ENCODE peak calls at places on chromosome 20, in seven cellular contexts. One of them, this sample, is unnamed.

GRCh38 chr20:1287306-1287705 is 21.2 kb downstream of the SNPH start:
- DNase-seq in adrenal gland: no peak
- DNase-seq in mammary epithelial cell: no peak
- DNase-seq in pancreas: no peak
- DNase-seq in cardiac muscle cell: no peak
- DNase-seq in stomach: no peak
- DNase-seq in WERI-Rb-1: no peak
- DNase-seq in this sample: no peak

GRCh38 chr20:22692119-22692475 is 107.7 kb upstream of the FOXA2 start:
- DNase-seq in pancreas: no peak
- DNase-seq in WERI-Rb-1: no peak
- DNase-seq in adrenal gland: no peak
- DNase-seq in mammary epithelial cell: no peak
- DNase-seq in cardiac muscle cell: no peak
- DNase-seq in stomach: no peak
- DNase-seq in this sample: no peak

GRCh38 chr20:64152906-64153305 is 11.3 kb upstream of the MYT1 start:
- DNase-seq in cardiac muscle cell: no peak
- DNase-seq in pancreas: no peak
- DNase-seq in mammary epithelial cell: no peak
- DNase-seq in WERI-Rb-1: no peak
- DNase-seq in adrenal gland: no peak
- DNase-seq in stomach: no peak
- DNase-seq in this sample: no peak

GRCh38 chr20:8094415-8094818 is 37.6 kb upstream of the PLCB1 start:
- DNase-seq in adrenal gland: peak; percentile 88
- DNase-seq in pancreas: no peak
- DNase-seq in stomach: peak; percentile 80
- DNase-seq in mammary epithelial cell: no peak
- DNase-seq in cardiac muscle cell: no peak
- DNase-seq in WERI-Rb-1: no peak
- DNase-seq in this sample: no peak

GRCh38 chr20:47727170-47727880 is 58.0 kb downstream of the SULF2 start:
- DNase-seq in WERI-Rb-1: no peak
- DNase-seq in mammary epithelial cell: no peak
- DNase-seq in adrenal gland: peak; percentile 67
- DNase-seq in stomach: peak; percentile 40
- DNase-seq in pancreas: no peak
- DNase-seq in cardiac muscle cell: no peak
- DNase-seq in this sample: peak; percentile 73

GRCh38 chr20:38748863-38749153 is 548 bp downstream of the ACTR5 start:
- DNase-seq in stomach: no peak
- DNase-seq in cardiac muscle cell: no peak
- DNase-seq in WERI-Rb-1: peak; percentile 58
- DNase-seq in pancreas: no peak
- DNase-seq in adrenal gland: peak; percentile 61
- DNase-seq in mammary epithelial cell: no peak
- DNase-seq in this sample: no peak

GRCh38 chr20:1469306-1469905 is 2.8 kb upstream of the NSFL1C start:
- DNase-seq in mammary epithelial cell: no peak
- DNase-seq in pancreas: no peak
- DNase-seq in stomach: no peak
- DNase-seq in WERI-Rb-1: no peak
- DNase-seq in adrenal gland: peak; percentile 45
- DNase-seq in cardiac muscle cell: no peak
- DNase-seq in this sample: no peak

GRCh38 chr20:11054266-11055025 is 380.6 kb upstream of the JAG1 start:
- DNase-seq in stomach: no peak
- DNase-seq in WERI-Rb-1: no peak
- DNase-seq in adrenal gland: no peak
- DNase-seq in cardiac muscle cell: no peak
- DNase-seq in pancreas: no peak
- DNase-seq in mammary epithelial cell: no peak
- DNase-seq in this sample: no peak

GRCh38 chr20:38290829-38291581 is 13.0 kb upstream of the BPI start:
- DNase-seq in mammary epithelial cell: no peak
- DNase-seq in WERI-Rb-1: peak; percentile 68
- DNase-seq in stomach: no peak
- DNase-seq in adrenal gland: no peak
- DNase-seq in pancreas: no peak
- DNase-seq in cardiac muscle cell: no peak
- DNase-seq in this sample: no peak

GRCh38 chr20:6595704-6596103 is 171.8 kb upstream of the BMP2 start:
- DNase-seq in WERI-Rb-1: no peak
- DNase-seq in mammary epithelial cell: no peak
- DNase-seq in adrenal gland: peak; percentile 53
- DNase-seq in stomach: no peak
- DNase-seq in cardiac muscle cell: peak; percentile 35
- DNase-seq in pancreas: no peak
- DNase-seq in this sample: no peak

GRCh38 chr20:46308258-46309157 is at the start of gene CDH22:
- DNase-seq in WERI-Rb-1: peak; percentile 88
- DNase-seq in mammary epithelial cell: no peak
- DNase-seq in cardiac muscle cell: peak; percentile 70
- DNase-seq in pancreas: peak; percentile 78
- DNase-seq in stomach: peak; percentile 45
- DNase-seq in adrenal gland: peak; percentile 76
- DNase-seq in this sample: no peak

GRCh38 chr20:47675190-47676142 is 109.8 kb downstream of the SULF2 start:
- DNase-seq in adrenal gland: no peak
- DNase-seq in pancreas: peak; percentile 40
- DNase-seq in cardiac muscle cell: no peak
- DNase-seq in stomach: no peak
- DNase-seq in mammary epithelial cell: no peak
- DNase-seq in WERI-Rb-1: no peak
- DNase-seq in this sample: no peak

DNA sequence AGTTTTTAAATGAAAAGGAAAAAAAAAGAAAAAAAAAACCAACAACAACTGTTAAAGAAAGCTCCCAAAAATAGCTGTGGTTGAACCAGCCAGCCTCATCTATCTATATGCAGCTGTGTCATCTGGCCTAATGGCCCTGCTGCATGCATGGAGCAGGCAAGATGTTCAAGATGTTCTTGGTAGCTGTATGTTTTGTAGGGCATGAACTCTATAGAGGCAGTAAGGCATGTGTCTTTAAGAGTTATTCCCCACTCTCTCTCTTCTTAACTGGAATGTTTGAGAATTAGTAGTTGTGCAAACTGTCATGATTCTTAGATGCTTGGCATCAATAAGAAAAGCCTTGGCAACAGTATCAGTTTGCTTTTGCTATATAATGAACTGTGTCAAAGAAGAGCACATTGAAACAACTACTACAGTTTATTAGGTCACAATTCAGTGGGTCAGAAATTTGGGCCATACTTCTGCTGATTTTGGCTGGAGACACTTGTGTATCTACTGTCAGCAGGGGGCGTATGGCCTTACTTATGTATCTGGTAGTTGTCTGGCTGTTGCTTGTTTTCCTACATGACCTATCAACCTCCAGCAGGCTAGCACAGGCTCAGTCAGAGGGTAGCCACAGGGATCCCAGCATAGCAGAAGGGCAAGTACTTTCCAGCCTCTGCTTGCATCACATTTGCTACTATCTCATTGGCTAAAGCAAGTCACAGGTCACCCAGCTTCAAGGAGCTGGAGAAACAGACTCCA is 56.1 kb upstream of the LAMP5 start:
- DNase-seq in WERI-Rb-1: peak; percentile 15
- DNase-seq in pancreas: no peak
- DNase-seq in adrenal gland: peak; percentile 54
- DNase-seq in stomach: peak; percentile 27
- DNase-seq in cardiac muscle cell: peak; percentile 15
- DNase-seq in mammary epithelial cell: peak; percentile 58
- DNase-seq in this sample: no peak
- TF ChIP-seq CTCF in WERI-Rb-1: peak; percentile 42
- TF ChIP-seq CTCF in pancreas: no peak
- TF ChIP-seq CTCF in adrenal gland: peak; percentile 23
- TF ChIP-seq CTCF in stomach: no peak
- TF ChIP-seq CTCF in cardiac muscle cell: peak; percentile 20
- TF ChIP-seq CTCF in mammary epithelial cell: peak; percentile 54
- TF ChIP-seq CTCF in this sample: no peak

GRCh38 chr20:49484180-49485140 is 2.0 kb upstream of the KCNB1 start:
- DNase-seq in pancreas: peak; percentile 93
- DNase-seq in stomach: peak; percentile 80
- DNase-seq in mammary epithelial cell: peak; percentile 73
- DNase-seq in WERI-Rb-1: peak; percentile 91
- DNase-seq in adrenal gland: peak; percentile 91
- DNase-seq in cardiac muscle cell: peak; percentile 90
- DNase-seq in this sample: peak; percentile 42
- TF ChIP-seq CTCF in pancreas: peak; percentile 56
- TF ChIP-seq CTCF in stomach: no peak
- TF ChIP-seq CTCF in mammary epithelial cell: peak; percentile 48
- TF ChIP-seq CTCF in WERI-Rb-1: peak; percentile 90
- TF ChIP-seq CTCF in adrenal gland: peak; percentile 59
- TF ChIP-seq CTCF in cardiac muscle cell: peak; percentile 71
- TF ChIP-seq CTCF in this sample: no peak

GRCh38 chr20:33166533-33167113 is 1.3 kb upstream of the BPIFA2 start:
- DNase-seq in cardiac muscle cell: no peak
- DNase-seq in WERI-Rb-1: no peak
- DNase-seq in stomach: no peak
- DNase-seq in pancreas: no peak
- DNase-seq in mammary epithelial cell: no peak
- DNase-seq in adrenal gland: no peak
- DNase-seq in this sample: no peak

GRCh38 chr20:33167859-33168258 is at the start of gene BPIFA2:
- DNase-seq in pancreas: no peak
- DNase-seq in cardiac muscle cell: no peak
- DNase-seq in stomach: no peak
- DNase-seq in WERI-Rb-1: no peak
- DNase-seq in mammary epithelial cell: no peak
- DNase-seq in adrenal gland: no peak
- DNase-seq in this sample: no peak

GRCh38 chr20:33172781-33173180 is 4.8 kb downstream of the BPIFA2 start:
- DNase-seq in mammary epithelial cell: no peak
- DNase-seq in adrenal gland: peak; percentile 73
- DNase-seq in cardiac muscle cell: no peak
- DNase-seq in stomach: no peak
- DNase-seq in WERI-Rb-1: no peak
- DNase-seq in pancreas: no peak
- DNase-seq in this sample: no peak

GRCh38 chr20:33165416-33166055 is 2.4 kb upstream of the BPIFA2 start:
- DNase-seq in WERI-Rb-1: peak; percentile 67
- DNase-seq in stomach: no peak
- DNase-seq in adrenal gland: no peak
- DNase-seq in cardiac muscle cell: no peak
- DNase-seq in mammary epithelial cell: no peak
- DNase-seq in pancreas: no peak
- DNase-seq in this sample: no peak

DNA sequence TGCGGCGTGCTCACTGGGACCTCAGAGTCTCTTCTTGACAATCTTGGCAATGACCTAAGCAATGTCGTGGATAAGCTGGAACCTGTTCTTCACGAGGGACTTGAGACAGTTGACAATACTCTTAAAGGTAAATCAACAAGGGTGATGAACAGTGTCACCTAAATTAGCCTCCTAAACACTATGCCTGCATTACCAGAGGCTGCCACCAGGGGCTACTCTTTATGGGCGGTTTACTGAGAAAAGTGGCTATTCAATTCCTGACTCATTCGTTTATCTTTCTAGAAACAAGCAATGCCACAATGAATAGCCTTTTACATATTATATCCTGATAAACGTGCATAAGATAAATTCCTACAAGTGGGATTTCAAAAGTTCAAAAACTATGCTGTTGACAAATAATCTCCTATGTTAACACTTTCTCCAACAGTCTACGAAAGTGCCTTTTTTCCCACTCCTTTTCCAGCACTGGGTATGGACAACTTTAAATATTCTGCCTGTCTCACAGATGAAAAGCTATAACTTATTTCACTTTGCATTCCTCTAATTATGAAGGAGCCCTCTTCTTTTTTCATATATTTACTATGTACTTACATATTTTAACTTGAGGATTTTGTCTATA is 1.3 kb downstream of the BPIFA2 start:
- DNase-seq in adrenal gland: no peak
- DNase-seq in cardiac muscle cell: no peak
- DNase-seq in mammary epithelial cell: no peak
- DNase-seq in WERI-Rb-1: no peak
- DNase-seq in stomach: no peak
- DNase-seq in pancreas: no peak
- DNase-seq in this sample: no peak
- TF ChIP-seq CTCF in adrenal gland: peak; percentile 16
- TF ChIP-seq CTCF in cardiac muscle cell: peak; percentile 33
- TF ChIP-seq CTCF in mammary epithelial cell: peak; percentile 50
- TF ChIP-seq CTCF in WERI-Rb-1: peak; percentile 52
- TF ChIP-seq CTCF in stomach: no peak
- TF ChIP-seq CTCF in pancreas: peak; percentile 13
- TF ChIP-seq CTCF in this sample: no peak

GRCh38 chr20:40532103-40532502 is 156.9 kb downstream of the MAFB start:
- DNase-seq in cardiac muscle cell: no peak
- DNase-seq in mammary epithelial cell: peak; percentile 32
- DNase-seq in WERI-Rb-1: peak; percentile 21
- DNase-seq in stomach: no peak
- DNase-seq in adrenal gland: no peak
- DNase-seq in pancreas: no peak
- DNase-seq in this sample: no peak
- TF ChIP-seq CTCF in cardiac muscle cell: peak; percentile 37
- TF ChIP-seq CTCF in mammary epithelial cell: peak; percentile 58
- TF ChIP-seq CTCF in WERI-Rb-1: peak; percentile 55
- TF ChIP-seq CTCF in stomach: no peak
- TF ChIP-seq CTCF in adrenal gland: no peak
- TF ChIP-seq CTCF in pancreas: no peak
- TF ChIP-seq CTCF in this sample: no peak